ENCODE peak calls at places on chromosomes 1 and 21, in eight cellular contexts. C is GM23338, P is HL-60, A is endodermal cell, H is heart left ventricle, S is pancreas, W is right atrium auricular region, F is OCI-LY7. J is an unnamed sample.

GRCh38 chr1:30798389-30798951 is 40.9 kb upstream of the LAPTM5 start:
- DNase-seq in S (no peak), F (no peak), C (no peak), W (peak; percentile 75), A (peak; percentile 50), P (no peak), H (peak; percentile 67), J (peak; percentile 79)

GRCh38 chr1:109789771-109790170 is 26.0 kb upstream of the EPS8L3 start:
- DNase-seq in F (no peak), C (no peak), A (no peak), S (peak; percentile 18), H (peak; percentile 17), W (no peak), P (no peak), J (no peak)

GRCh38 chr1:12511516-12512468 is 106.2 kb downstream of the DHRS3 start:
- DNase-seq in F (no peak), A (no peak), C (no peak), S (no peak), H (no peak), P (no peak), W (peak; percentile 83), J (no peak)

GRCh38 chr1:53256744-53257453 is 18.6 kb upstream of the MAGOH start:
- DNase-seq in W (no peak), P (no peak), S (no peak), H (no peak), F (no peak), A (peak; percentile 28), C (no peak), J (no peak)

GRCh38 chr1:227131193-227131592 is 187.1 kb downstream of the CDC42BPA start:
- DNase-seq in S (no peak), P (no peak), H (no peak), W (no peak), F (peak; percentile 19), A (no peak), C (peak; percentile 49), J (no peak)

GRCh38 chr1:13666317-13666716 is 33.7 kb upstream of the PRDM2 start:
- DNase-seq in H (no peak), F (peak; percentile 64), C (no peak), A (no peak), P (no peak), S (no peak), W (no peak), J (no peak)

GRCh38 chr1:2814511-2815075 is 13.1 kb upstream of the TTC34 start:
- DNase-seq in A (no peak), W (no peak), S (no peak), F (no peak), H (peak; percentile 2), P (no peak), C (no peak), J (no peak)

GRCh38 chr1:158145173-158145719 is 35.4 kb upstream of the CD1D start:
- DNase-seq in S (no peak), F (no peak), W (peak; percentile 63), A (no peak), H (peak; percentile 76), P (no peak), C (no peak), J (no peak)

GRCh38 chr1:247204177-247204647 is 32.4 kb upstream of the ZNF124 start:
- DNase-seq in C (no peak), H (no peak), F (no peak), P (peak; percentile 72), A (no peak), S (no peak), W (no peak), J (no peak)

GRCh38 chr21:9758888-9759287 is 762.5 kb upstream of the TPTE start:
- DNase-seq in H (no peak), S (no peak), P (no peak), C (no peak), F (no peak), W (no peak), A (no peak), J (no peak)

GRCh38 chr1:39063191-39063590 is 37.0 kb downstream of the NDUFS5 start:
- DNase-seq in H (no peak), A (no peak), C (peak; percentile 37), W (no peak), S (peak; percentile 13), P (no peak), F (no peak), J (no peak)

GRCh38 chr1:238789916-238790667 is 596.3 kb upstream of the CHRM3 start:
- DNase-seq in F (no peak), P (no peak), H (no peak), W (no peak), S (no peak), A (peak; percentile 73), C (peak; percentile 51), J (no peak)

GRCh38 chr1:207304710-207305151 is 16.7 kb upstream of the CD55 start:
- DNase-seq in H (no peak), A (no peak), P (no peak), W (no peak), S (no peak), F (no peak), C (no peak), J (no peak)

DNA sequence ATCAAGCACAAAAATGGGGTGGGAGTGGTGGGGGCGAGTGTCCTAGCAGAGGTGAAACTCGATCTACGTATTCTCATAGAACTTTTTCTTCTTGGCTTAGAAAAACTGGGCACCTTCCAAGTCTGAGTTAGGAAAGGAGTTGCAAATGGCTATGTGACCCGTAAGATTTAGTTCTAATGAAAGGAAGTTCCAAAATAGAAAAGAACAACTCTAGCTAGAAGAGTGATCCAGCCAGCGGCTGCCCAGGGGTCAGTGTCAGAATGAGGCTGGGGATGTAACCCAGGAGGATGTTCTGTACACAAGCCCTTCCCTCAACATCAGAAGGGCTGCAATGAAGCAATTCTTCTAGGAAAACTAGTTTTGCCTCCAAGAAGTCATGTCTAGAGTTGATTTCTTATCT is 5.2 kb downstream of the MTARC1 start:
- DNase-seq in H (peak; percentile 36), F (no peak), A (no peak), C (no peak), W (peak; percentile 54), S (no peak), P (no peak), J (no peak)
- H3K27ac ChIP-seq in H (peak overlapping the region; percentile 54), F (no peak overlapping the region), A (no peak overlapping the region), C (no peak overlapping the region), W (peak overlapping the region; percentile 21), S (no peak overlapping the region), P (peak overlapping the region; percentile 46), J (peak overlapping the region; percentile 31)

DNA sequence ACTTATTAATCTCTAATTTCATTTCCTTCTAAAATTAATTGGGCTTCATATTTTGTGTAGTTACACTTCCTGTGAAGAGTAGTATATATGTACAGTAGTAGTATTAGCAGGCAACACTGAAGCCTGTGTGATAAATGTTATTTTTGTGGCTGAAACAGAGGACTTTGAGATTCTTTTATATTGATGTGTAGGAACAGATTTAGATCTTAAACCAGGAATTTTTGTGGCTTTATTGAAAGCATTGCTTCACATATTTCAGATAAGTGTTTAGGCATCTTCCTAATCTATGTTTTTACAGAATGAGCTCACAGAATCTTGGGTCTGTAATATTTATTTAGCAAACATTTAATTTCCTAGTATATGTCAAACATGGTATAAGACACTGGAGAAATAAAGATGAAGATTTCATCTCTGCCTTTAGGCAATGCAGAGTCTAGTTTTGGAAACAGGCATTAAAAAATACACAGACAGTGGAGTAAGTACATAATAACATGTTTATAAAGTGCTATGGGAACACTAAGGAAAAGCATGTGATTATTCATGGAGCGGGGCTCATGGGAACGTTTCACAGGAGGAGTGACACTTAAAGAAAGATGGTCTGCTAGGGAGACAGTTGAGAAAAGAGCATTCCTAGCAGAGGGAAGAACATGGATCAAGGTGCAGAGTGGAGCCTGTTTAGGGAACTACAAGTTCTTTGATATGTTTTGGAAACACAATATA is 52.7 kb downstream of the MIGA1 start:
- DNase-seq in A (no peak), H (no peak), F (no peak), P (no peak), S (no peak), C (no peak), W (no peak), J (no peak)
- H3K27ac ChIP-seq in A (no peak overlapping the region), H (peak overlapping the region; percentile 87), F (no peak overlapping the region), P (no peak overlapping the region), S (no peak overlapping the region), C (no peak overlapping the region), W (peak overlapping the region; percentile 84), J (peak overlapping the region; percentile 98)

GRCh38 chr1:1683104-1683905 is 9.3 kb downstream of the SLC35E2B start:
- DNase-seq in H (peak; percentile 20), C (peak; percentile 76), S (no peak), F (no peak), W (no peak), P (no peak), A (peak; percentile 83), J (no peak)
- H3K27ac ChIP-seq in H (no peak overlapping the region), C (peak overlapping the region; percentile 86), S (no peak overlapping the region), F (no peak overlapping the region), W (no peak overlapping the region), P (no peak overlapping the region), A (peak overlapping the region; percentile 53), J (peak overlapping the region; percentile 39)

GRCh38 chr21:39452965-39453332 is 1.2 kb downstream of the SH3BGR start:
- DNase-seq in F (no peak), P (no peak), S (no peak), H (no peak), W (no peak), C (no peak), A (no peak), J (no peak)
- H3K27ac ChIP-seq in F (no peak overlapping the region), P (no peak overlapping the region), S (no peak overlapping the region), H (peak overlapping the region; percentile 90), W (peak overlapping the region; percentile 80), C (peak overlapping the region; percentile 39), A (peak overlapping the region; percentile 25), J (peak overlapping the region; percentile 93)

J was measured in lung.